ENCODE peak calls at places on chromosomes 3 and 15, in nine cellular contexts. Q is SW480; A is dermis microvascular lymphatic vessel endothelial cell; N is activated CD4-positive, alpha-beta T cell treated with anti-CD3 and anti-CD28 coated beads, Interleukin-2, amount 50 U/mL, for 24 hours; J is stimulated activated CD8-positive, alpha-beta memory T cell treated with anti-CD3 and anti-CD28 coated beads, Interleukin-4, amount 100 ng/mL, for 24 hours; B is AG08395; K is fibroblast of lung; S is BJ; M is activated CD8-positive, alpha-beta memory T cell treated with anti-CD3 and anti-CD28 coated beads for 1 hour. X is an unnamed sample.

GRCh38 chr3:108182339-108182738 is 39.9 kb downstream of the IFT57 start:
- DNase-seq in Q (no peak), A (no peak), N (no peak), J (no peak), B (no peak), K (peak; percentile 41), S (no peak), M (no peak), X (no peak)

GRCh38 chr3:189308594-189308993 is 136.8 kb downstream of the TPRG1 start:
- DNase-seq in Q (no peak), A (no peak), N (no peak), J (no peak), B (no peak), K (no peak), S (no peak), M (no peak), X (no peak)

GRCh38 chr3:171129827-171130226 is 103.3 kb upstream of the SLC2A2 start:
- DNase-seq in Q (peak; percentile 63), A (no peak), N (no peak), J (no peak), B (peak; percentile 43), K (peak; percentile 35), S (no peak), M (no peak), X (peak; percentile 73)

GRCh38 chr15:46452297-46452820 is 817.5 kb downstream of the SQOR start:
- DNase-seq in Q (no peak), A (no peak), N (no peak), J (no peak), B (no peak), K (no peak), S (no peak), M (no peak), X (no peak)

GRCh38 chr3:36429986-36430485 is 49.7 kb downstream of the STAC start:
- DNase-seq in Q (no peak), A (no peak), N (no peak), J (no peak), B (no peak), K (no peak), S (no peak), M (no peak), X (no peak)

GRCh38 chr3:56790016-56790950 is 11.5 kb downstream of the ARHGEF3 start:
- DNase-seq in Q (no peak), A (no peak), N (no peak), J (no peak), B (no peak), K (no peak), S (no peak), M (no peak), X (no peak)

GRCh38 chr3:150763841-150764483 is 993 bp upstream of the SIAH2 start:
- DNase-seq in Q (peak; percentile 78), A (peak; percentile 63), N (no peak), J (peak; percentile 15), B (peak; percentile 63), K (peak; percentile 65), S (no peak), M (no peak), X (peak; percentile 77)

GRCh38 chr3:187265461-187265955 is 26.0 kb downstream of the MASP1 start:
- DNase-seq in Q (no peak), A (peak; percentile 95), N (no peak), J (no peak), B (no peak), K (no peak), S (no peak), M (no peak), X (no peak)

GRCh38 chr15:47206358-47206978 is 510.8 kb upstream of the SEMA6D start:
- DNase-seq in Q (no peak), A (no peak), N (no peak), J (no peak), B (no peak), K (no peak), S (no peak), M (no peak), X (no peak)

GRCh38 chr3:32340039-32340438 is 51.6 kb upstream of the CMTM7 start:
- DNase-seq in Q (peak; percentile 72), A (peak; percentile 67), N (peak; percentile 15), J (no peak), B (peak; percentile 31), K (peak; percentile 74), S (no peak), M (no peak), X (peak; percentile 49)

GRCh38 chr15:62089616-62090015 is 22.8 kb downstream of the C2CD4A start:
- DNase-seq in Q (no peak), A (peak; percentile 74), N (no peak), J (no peak), B (no peak), K (no peak), S (no peak), M (no peak), X (peak; percentile 34)

GRCh38 chr3:105260385-105260784 is 106.3 kb upstream of the ALCAM start:
- DNase-seq in Q (no peak), A (no peak), N (no peak), J (no peak), B (no peak), K (no peak), S (no peak), M (no peak), X (peak; percentile 43)

GRCh38 chr3:133121471-133121870 is 83.3 kb downstream of the TMEM108 start:
- DNase-seq in Q (no peak), A (no peak), N (no peak), J (no peak), B (no peak), K (no peak), S (no peak), M (no peak), X (no peak)

GRCh38 chr3:79928687-79929408 is 161.1 kb upstream of the ROBO1 start:
- DNase-seq in Q (no peak), A (no peak), N (no peak), J (no peak), B (no peak), K (no peak), S (no peak), M (no peak), X (no peak)

GRCh38 chr3:189756651-189757078 is 125.5 kb downstream of the TP63 start:
- DNase-seq in Q (no peak), A (no peak), N (no peak), J (no peak), B (no peak), K (no peak), S (no peak), M (no peak), X (peak; percentile 24)

GRCh38 chr3:55000546-55000945 is 72.7 kb upstream of the LRTM1 start:
- DNase-seq in Q (peak; percentile 27), A (no peak), N (no peak), J (no peak), B (peak; percentile 94), K (peak; percentile 88), S (peak; percentile 47), M (no peak), X (peak; percentile 81)

GRCh38 chr15:43249236-43249635 is 17.5 kb downstream of the TGM5 start:
- DNase-seq in Q (no peak), A (no peak), N (no peak), J (no peak), B (no peak), K (no peak), S (no peak), M (no peak), X (no peak)

GRCh38 chr15:50774450-50774849 is 8.9 kb upstream of the SPPL2A start:
- DNase-seq in Q (peak; percentile 7), A (no peak), N (no peak), J (no peak), B (no peak), K (no peak), S (no peak), M (no peak), X (no peak)

GRCh38 chr3:128074851-128075515 is 22.7 kb downstream of the SEC61A1 start:
- DNase-seq in Q (peak; percentile 35), A (no peak), N (no peak), J (no peak), B (no peak), K (no peak), S (no peak), M (no peak), X (no peak)

GRCh38 chr15:62297933-62298332 is 132.8 kb upstream of the C2CD4B start:
- DNase-seq in Q (no peak), A (no peak), N (no peak), J (no peak), B (no peak), K (no peak), S (no peak), M (no peak), X (no peak)

GRCh38 chr15:96381463-96381862 is 51.0 kb downstream of the NR2F2 start:
- DNase-seq in Q (no peak), A (no peak), N (no peak), J (no peak), B (no peak), K (peak; percentile 80), S (no peak), M (no peak), X (no peak)

GRCh38 chr3:29759021-29759359 is 478.1 kb downstream of the RBMS3 start:
- DNase-seq in Q (no peak), A (peak; percentile 45), N (no peak), J (no peak), B (peak; percentile 42), K (no peak), S (no peak), M (no peak), X (no peak)

GRCh38 chr3:144018776-144019175 is 47.2 kb downstream of the DIPK2A start:
- DNase-seq in Q (no peak), A (no peak), N (no peak), J (no peak), B (peak; percentile 63), K (peak; percentile 85), S (peak; percentile 63), M (no peak), X (peak; percentile 92)

GRCh38 chr15:81253846-81254245 is 57.2 kb downstream of the IL16 start:
- DNase-seq in Q (peak; percentile 99), A (no peak), N (no peak), J (no peak), B (no peak), K (no peak), S (no peak), M (no peak), X (peak; percentile 12)

GRCh38 chr3:184568918-184569829 is 7.6 kb downstream of the EPHB3 start:
- DNase-seq in Q (peak; percentile 46), A (peak; percentile 26), N (no peak), J (no peak), B (peak; percentile 94), K (peak; percentile 98), S (peak; percentile 93), M (no peak), X (peak; percentile 81)

GRCh38 chr15:83106994-83107840 is at the start of gene TM6SF1:
- DNase-seq in Q (no peak), A (peak; percentile 53), N (no peak), J (no peak), B (no peak), K (no peak), S (no peak), M (no peak), X (no peak)

GRCh38 chr15:64096486-64097431 is 977 bp downstream of the SNX1 start:
- DNase-seq in Q (peak; percentile 25), A (peak; percentile 44), N (no peak), J (no peak), B (peak; percentile 6), K (no peak), S (no peak), M (no peak), X (no peak)

GRCh38 chr15:38169982-38170381 is 82.7 kb upstream of the SPRED1 start:
- DNase-seq in Q (no peak), A (no peak), N (no peak), J (no peak), B (peak; percentile 51), K (peak; percentile 50), S (peak; percentile 18), M (no peak), X (no peak)

GRCh38 chr3:140493271-140493670 is 184.6 kb upstream of the TRIM42 start:
- DNase-seq in Q (no peak), A (no peak), N (no peak), J (no peak), B (no peak), K (no peak), S (no peak), M (no peak), X (no peak)

GRCh38 chr15:26051771-26052685 is 188.9 kb upstream of the ATP10A start:
- DNase-seq in Q (no peak), A (no peak), N (no peak), J (no peak), B (peak; percentile 78), K (peak; percentile 0), S (peak; percentile 21), M (no peak), X (no peak)

X was measured in HT1080.